ENCODE peak calls at places on chromosomes 12 and 14, in nine cellular contexts. Y is AML-193; N is activated CD4-positive, CD25-positive, alpha-beta regulatory T cell treated with anti-CD3 and anti-CD28 coated beads, Interleukin-2, amount 50 U/mL, for 16 hours; C is brain microvascular endothelial cell; V is activated CD4-positive, alpha-beta T cell treated with anti-CD3 and anti-CD28 coated beads, Interleukin-2, amount 50 U/mL, for 1 hour; B is foreskin fibroblast; Q is ELF-1; M is erythroblast; A is mesenchymal stem cell. S is an unnamed sample.

GRCh38 chr12:130873825-130874224 is 2.0 kb downstream of the RAN start:
- DNase-seq in C (no peak), Q (no peak), Y (no peak), A (no peak), N (no peak), M (no peak), V (no peak), B (no peak), S (no peak)

GRCh38 chr14:72420749-72421452 is 473.0 kb downstream of the DPF3 start:
- DNase-seq in M (peak), V (peak), N (peak), A (peak), Y (peak), Q (peak), C (peak), B (peak), S (peak)

GRCh38 chr14:54577977-54578376 is 11.0 kb downstream of the SAMD4A start:
- DNase-seq in C (peak), Y (no peak), B (peak), A (peak), N (no peak), V (no peak), Q (no peak), M (no peak), S (peak)

GRCh38 chr12:32454075-32454474 is 54.7 kb downstream of the FGD4 start:
- DNase-seq in C (peak), A (peak), Q (peak), B (peak), M (no peak), Y (no peak), N (no peak), V (no peak), S (peak)

GRCh38 chr12:105538880-105539279 is 208.4 kb downstream of the C12orf75 start:
- DNase-seq in A (peak), V (no peak), B (no peak), N (no peak), C (no peak), M (no peak), Q (no peak), Y (no peak), S (no peak)

GRCh38 chr14:99320105-99320572 is 48.1 kb upstream of the BCL11B start:
- DNase-seq in N (peak), B (no peak), C (no peak), M (peak), V (peak), Q (peak), A (no peak), Y (peak), S (peak)

GRCh38 chr12:102811125-102811737 is 105.8 kb downstream of the PAH start:
- DNase-seq in A (peak), B (no peak), Y (no peak), M (peak), Q (peak), V (no peak), C (no peak), N (no peak), S (peak)

GRCh38 chr12:19200261-19200660 is 70.7 kb downstream of the PLEKHA5 start:
- DNase-seq in B (peak), A (peak), V (no peak), N (no peak), Q (no peak), M (no peak), C (no peak), Y (no peak), S (no peak)

GRCh38 chr12:78343657-78344056 is 513.0 kb downstream of the NAV3 start:
- DNase-seq in N (no peak), C (peak), B (peak), Y (no peak), A (no peak), M (no peak), V (no peak), Q (no peak), S (no peak)

GRCh38 chr14:106044949-106045596 is 518.7 kb downstream of the TMEM121 start:
- DNase-seq in A (no peak), M (peak), Q (peak), C (no peak), Y (peak), V (peak), B (no peak), N (peak), S (no peak)

GRCh38 chr12:53999596-54000104 is 311 bp upstream of the HOXC9 start:
- DNase-seq in B (peak), Y (no peak), C (no peak), Q (no peak), M (no peak), A (peak), V (no peak), N (no peak), S (no peak)

GRCh38 chr12:69821441-69822204 is 3.4 kb upstream of the MYRFL start:
- DNase-seq in N (no peak), C (peak), V (no peak), Y (no peak), B (peak), A (peak), Q (no peak), M (no peak), S (peak)